ENCODE peak calls at places on chromosomes 5 and 9, in four cellular contexts. B is left lung, V is GM06990, P is neural progenitor cell. G is an unnamed sample.

GRCh38 chr5:151072234-151073025 is 8.4 kb downstream of the TNIP1 start:
- DNase-seq in B (no peak), V (no peak), P (no peak), G (no peak)

GRCh38 chr9:18441245-18441644 is 32.7 kb upstream of the ADAMTSL1 start:
- DNase-seq in B (no peak), V (no peak), P (no peak), G (no peak)

GRCh38 chr5:15575566-15576195 is 75.7 kb downstream of the FBXL7 start:
- DNase-seq in B (no peak), V (no peak), P (no peak), G (no peak)

GRCh38 chr9:130298663-130299279 is 33.2 kb downstream of the HMCN2 start:
- DNase-seq in B (no peak), V (no peak), P (peak; percentile 79), G (no peak)

GRCh38 chr5:132344775-132345514 is 24.6 kb upstream of the SLC22A5 start:
- DNase-seq in B (no peak), V (no peak), P (no peak), G (no peak)

GRCh38 chr9:137128158-137129088 is 10.5 kb upstream of the GRIN1 start:
- DNase-seq in B (no peak), V (peak; percentile 28), P (no peak), G (no peak)

GRCh38 chr9:32742296-32742695 is 41.0 kb upstream of the TMEM215 start:
- DNase-seq in B (no peak), V (no peak), P (no peak), G (no peak)

GRCh38 chr9:126499005-126499910 is 114.5 kb upstream of the LMX1B start:
- DNase-seq in B (no peak), V (peak; percentile 43), P (peak; percentile 84), G (peak; percentile 33)

GRCh38 chr5:139133237-139133636 is 64.9 kb downstream of the SIL1 start:
- DNase-seq in B (no peak), V (no peak), P (no peak), G (no peak)

GRCh38 chr9:971901-972511 is 4.4 kb upstream of the DMRT3 start:
- DNase-seq in B (no peak), V (no peak), P (peak; percentile 92), G (no peak)

GRCh38 chr5:35198681-35199080 is 31.6 kb downstream of the PRLR start:
- DNase-seq in B (no peak), V (no peak), P (no peak), G (no peak)

GRCh38 chr5:138425079-138425478 is 13.8 kb upstream of the REEP2 start:
- DNase-seq in B (no peak), V (no peak), P (no peak), G (no peak)

GRCh38 chr9:120928720-120929389 is 2.3 kb upstream of the TRAF1 start:
- DNase-seq in B (peak; percentile 84), V (peak; percentile 87), P (peak; percentile 81), G (peak; percentile 87)

GRCh38 chr5:172591636-172592035 is 49.4 kb upstream of the NEURL1B start:
- DNase-seq in B (no peak), V (no peak), P (no peak), G (no peak)

GRCh38 chr5:108361771-108362170 is 20.1 kb downstream of the FBXL17 start:
- DNase-seq in B (no peak), V (no peak), P (no peak), G (no peak)

GRCh38 chr9:101387871-101388506 is 3.2 kb upstream of the BAAT start:
- DNase-seq in B (no peak), V (no peak), P (peak; percentile 71), G (peak; percentile 28)

GRCh38 chr5:893137-893506 is 438 bp downstream of the TRIP13 start:
- DNase-seq in B (no peak), V (no peak), P (peak; percentile 38), G (no peak)
- H3K4me3 ChIP-seq in B (peak overlapping the region; percentile 82), V (peak overlapping the region; percentile 99), P (peak overlapping the region; percentile 96), G (peak overlapping the region; percentile 65)

DNA sequence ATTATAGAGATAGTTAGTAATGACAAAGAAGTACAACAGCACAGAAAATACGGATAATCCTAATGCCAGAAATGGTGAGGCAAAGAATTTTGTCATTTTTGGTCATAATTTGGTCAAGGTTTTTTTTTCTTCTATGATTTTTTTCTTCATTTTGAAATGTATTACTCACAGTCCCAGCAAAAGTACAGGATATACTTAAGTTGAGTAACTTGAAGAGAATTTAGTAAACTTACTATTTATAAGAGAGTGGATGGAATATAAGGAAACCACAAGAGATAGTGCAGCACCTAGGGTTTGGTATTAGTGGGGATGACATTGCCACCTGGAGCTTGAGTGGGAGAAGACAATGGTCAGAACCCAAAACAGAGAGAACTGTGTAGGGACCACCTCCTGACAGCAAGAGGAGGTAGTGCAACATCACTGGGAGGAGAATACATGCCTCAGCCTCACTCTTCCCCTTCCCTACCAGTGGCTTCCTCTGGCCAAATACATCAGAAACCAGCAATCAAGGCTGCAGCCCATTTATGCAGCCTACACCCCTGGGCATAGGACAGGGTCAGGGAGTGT is 434.5 kb upstream of the TRPC7 start:
- DNase-seq in B (no peak), V (no peak), P (no peak), G (no peak)
- TF ChIP-seq CTCF in B (no peak), V (no peak), P (no peak), G (no peak)

GRCh38 chr9:82590845-82591244 is 472.1 kb downstream of the RASEF start:
- DNase-seq in B (no peak), V (no peak), P (no peak), G (no peak)
- H3K4me3 ChIP-seq in B (no peak overlapping the region), V (no peak overlapping the region), P (no peak overlapping the region), G (no peak overlapping the region)

GRCh38 chr9:20771721-20772120 is 87.7 kb downstream of the FOCAD start:
- DNase-seq in B (no peak), V (no peak), P (no peak), G (no peak)
- TF ChIP-seq CTCF in B (no peak), V (no peak), P (no peak), G (no peak)

G was measured in GM12865.